ENCODE peak calls at places on chromosomes 5 and 9, in four cellular contexts. P is Peyer's patch, Q is heart left ventricle, T is esophagus squamous epithelium. M is an unnamed sample.

GRCh38 chr5:15510092-15510491 is 10.1 kb downstream of the FBXL7 start:
- DNase-seq in P (no peak), Q (no peak), T (no peak), M (no peak)

GRCh38 chr9:84667571-84668203 is 1.8 kb upstream of the NTRK2 start:
- DNase-seq in P (no peak), Q (no peak), T (no peak), M (no peak)

GRCh38 chr5:108670591-108671335 is 76.9 kb upstream of the FER start:
- DNase-seq in P (no peak), Q (no peak), T (no peak), M (no peak)

GRCh38 chr9:10003047-10003446 is 609.8 kb downstream of the PTPRD start:
- DNase-seq in P (no peak), Q (no peak), T (no peak), M (no peak)

GRCh38 chr5:115398726-115399125 is 102.3 kb upstream of the CCDC112 start:
- DNase-seq in P (no peak), Q (no peak), T (no peak), M (no peak)

GRCh38 chr5:78899922-78900362 is 85.2 kb downstream of the ARSB start:
- DNase-seq in P (peak; percentile 60), Q (no peak), T (no peak), M (no peak)

GRCh38 chr5:78544531-78545200 is 103.9 kb downstream of the LHFPL2 start:
- DNase-seq in P (no peak), Q (no peak), T (no peak), M (no peak)

GRCh38 chr9:89872913-89873707 is 268.3 kb downstream of the GADD45G start:
- DNase-seq in P (peak; percentile 35), Q (peak; percentile 57), T (no peak), M (no peak)

GRCh38 chr5:177043114-177043513 is 20.6 kb downstream of the ZNF346 start:
- DNase-seq in P (no peak), Q (no peak), T (no peak), M (no peak)

GRCh38 chr5:123156577-123157296 is 67.7 kb downstream of the PRDM6 start:
- DNase-seq in P (no peak), Q (no peak), T (no peak), M (no peak)

GRCh38 chr5:163867738-163868137 is 362.3 kb downstream of the MAT2B start:
- DNase-seq in P (no peak), Q (no peak), T (no peak), M (no peak)

GRCh38 chr9:92176068-92176799 is 61.0 kb upstream of the SPTLC1 start:
- DNase-seq in P (no peak), Q (no peak), T (no peak), M (no peak)

GRCh38 chr9:98175013-98175679 is 17.3 kb downstream of the CORO2A start:
- DNase-seq in P (peak; percentile 39), Q (no peak), T (no peak), M (no peak)

GRCh38 chr9:77575785-77576184 is 72.3 kb downstream of the GNA14 start:
- DNase-seq in P (no peak), Q (no peak), T (no peak), M (no peak)

GRCh38 chr9:110932883-110933282 is 105.4 kb downstream of the LPAR1 start:
- DNase-seq in P (no peak), Q (no peak), T (no peak), M (no peak)

GRCh38 chr5:149406203-149406978 is 27.3 kb upstream of the IL17B start:
- DNase-seq in P (peak; percentile 72), Q (peak; percentile 84), T (no peak), M (no peak)

GRCh38 chr5:168356592-168356991 is 65.1 kb downstream of the WWC1 start:
- DNase-seq in P (no peak), Q (no peak), T (no peak), M (no peak)

GRCh38 chr9:93533863-93534262 is 42.5 kb upstream of the PHF2 start:
- DNase-seq in P (no peak), Q (no peak), T (no peak), M (no peak)

GRCh38 chr5:170366276-170366675 is 22.9 kb downstream of the KCNMB1 start:
- DNase-seq in P (no peak), Q (no peak), T (no peak), M (no peak)

GRCh38 chr5:40477856-40478546 is 201.7 kb upstream of the PTGER4 start:
- DNase-seq in P (no peak), Q (no peak), T (no peak), M (no peak)

GRCh38 chr5:138724470-138725146 is 28.6 kb upstream of the CTNNA1 start:
- DNase-seq in P (no peak), Q (no peak), T (no peak), M (no peak)

GRCh38 chr5:138109463-138110265 is 25.8 kb downstream of the WNT8A start:
- DNase-seq in P (no peak), Q (no peak), T (no peak), M (no peak)

GRCh38 chr5:57858905-57859304 is 376.3 kb upstream of the ACTBL2 start:
- DNase-seq in P (no peak), Q (no peak), T (no peak), M (no peak)

GRCh38 chr9:113289091-113289490 is 13.6 kb downstream of the PRPF4 start:
- DNase-seq in P (peak; percentile 75), Q (no peak), T (no peak), M (no peak)

DNA sequence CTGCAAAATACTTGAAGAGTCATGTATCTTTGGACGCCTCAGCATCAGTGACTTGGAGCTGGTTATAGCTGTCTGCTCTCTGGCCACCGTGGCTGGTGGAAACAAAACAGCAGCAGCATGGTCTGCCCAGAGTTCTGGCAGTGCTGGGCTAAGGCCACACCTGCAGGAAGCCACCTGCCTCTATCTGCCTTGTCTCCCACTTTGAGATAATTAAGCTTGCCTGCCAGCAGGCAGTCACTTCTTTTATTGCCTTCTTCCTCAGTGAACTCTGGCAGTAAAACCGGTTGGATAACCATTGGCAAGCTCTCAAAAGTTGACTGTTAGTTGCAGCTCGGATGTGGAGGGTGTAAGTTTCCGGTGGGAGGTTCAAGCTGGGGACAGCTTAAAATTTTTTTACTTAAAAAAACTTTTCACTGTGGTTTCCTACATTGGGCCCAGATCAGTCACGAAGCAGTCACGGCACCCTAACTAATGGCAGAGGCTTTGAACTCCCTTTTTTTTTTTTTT is 4.9 kb downstream of the SMIM3 start:
- DNase-seq in P (peak; percentile 85), Q (peak; percentile 69), T (no peak), M (no peak)
- H3K4me3 ChIP-seq in P (no peak overlapping the region), Q (peak overlapping the region; percentile 19), T (no peak overlapping the region), M (peak overlapping the region; percentile 46)

GRCh38 chr5:124605516-124605915 is 140.9 kb downstream of the ZNF608 start:
- DNase-seq in P (no peak), Q (no peak), T (no peak), M (no peak)
- H3K36me3 ChIP-seq in P (no peaks in the 10 kb centered on the region), Q (no peaks in the 10 kb centered on the region), T (no peaks in the 10 kb centered on the region), M (no peaks in the 10 kb centered on the region)

GRCh38 chr9:124972241-124972770 is 31.4 kb upstream of the GOLGA1 start:
- DNase-seq in P (no peak), Q (no peak), T (no peak), M (no peak)
- H3K4me1 ChIP-seq in P (no peaks in the 10 kb centered on the region), Q (no peaks in the 10 kb centered on the region), T (no peaks in the 10 kb centered on the region), M (no peaks in the 10 kb centered on the region)

GRCh38 chr5:113607361-113607760 is 93.9 kb downstream of the YTHDC2 start:
- DNase-seq in P (no peak), Q (no peak), T (no peak), M (no peak)

GRCh38 chr5:113614191-113614590 is 100.7 kb downstream of the YTHDC2 start:
- DNase-seq in P (no peak), Q (no peak), T (no peak), M (no peak)

GRCh38 chr5:113615708-113616107 is 102.2 kb downstream of the YTHDC2 start:
- DNase-seq in P (no peak), Q (no peak), T (no peak), M (no peak)

GRCh38 chr5:113608113-113608551 is 94.6 kb downstream of the YTHDC2 start:
- DNase-seq in P (no peak), Q (no peak), T (no peak), M (no peak)

GRCh38 chr5:113612060-113612496 is 98.6 kb downstream of the YTHDC2 start:
- DNase-seq in P (no peak), Q (no peak), T (no peak), M (peak; percentile 40)
- H3K4me3 ChIP-seq in P (no peak overlapping the region), Q (no peak overlapping the region), T (no peak overlapping the region), M (no peak overlapping the region)

GRCh38 chr9:5872496-5872895 is 18.2 kb upstream of the MLANA start:
- DNase-seq in P (no peak), Q (no peak), T (no peak), M (no peak)
- H3K36me3 ChIP-seq in P (no peaks in the 10 kb centered on the region), Q (no peaks in the 10 kb centered on the region), T (no peaks in the 10 kb centered on the region), M (no peaks in the 10 kb centered on the region)

DNA sequence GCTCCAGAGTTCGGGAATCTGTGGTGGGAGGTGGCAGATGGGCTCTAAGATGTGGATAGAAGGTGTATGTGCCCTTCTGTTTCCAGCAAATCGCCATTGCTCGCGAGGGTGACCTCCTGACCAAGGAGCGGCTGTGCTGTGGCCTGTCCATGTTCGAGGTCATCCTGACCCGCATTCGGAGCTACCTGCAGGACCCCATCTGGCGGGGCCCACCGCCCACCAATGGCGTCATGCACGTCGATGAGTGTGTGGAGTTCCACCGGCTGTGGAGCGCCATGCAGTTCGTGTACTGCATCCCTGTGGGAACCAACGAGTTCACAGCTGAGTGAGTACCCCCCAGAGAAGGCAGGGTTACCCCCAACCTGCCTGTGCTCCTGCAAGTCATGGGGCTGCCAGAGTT is 70.9 kb upstream of the NIPAL4 start:
- DNase-seq in P (no peak), Q (no peak), T (no peak), M (no peak)
- H3K4me1 ChIP-seq in P (no peaks in the 10 kb centered on the region), Q (peaks cover 23% of the 10 kb centered on the region), T (peaks cover 21% of the 10 kb centered on the region), M (peaks cover 6% of the 10 kb centered on the region)

DNA sequence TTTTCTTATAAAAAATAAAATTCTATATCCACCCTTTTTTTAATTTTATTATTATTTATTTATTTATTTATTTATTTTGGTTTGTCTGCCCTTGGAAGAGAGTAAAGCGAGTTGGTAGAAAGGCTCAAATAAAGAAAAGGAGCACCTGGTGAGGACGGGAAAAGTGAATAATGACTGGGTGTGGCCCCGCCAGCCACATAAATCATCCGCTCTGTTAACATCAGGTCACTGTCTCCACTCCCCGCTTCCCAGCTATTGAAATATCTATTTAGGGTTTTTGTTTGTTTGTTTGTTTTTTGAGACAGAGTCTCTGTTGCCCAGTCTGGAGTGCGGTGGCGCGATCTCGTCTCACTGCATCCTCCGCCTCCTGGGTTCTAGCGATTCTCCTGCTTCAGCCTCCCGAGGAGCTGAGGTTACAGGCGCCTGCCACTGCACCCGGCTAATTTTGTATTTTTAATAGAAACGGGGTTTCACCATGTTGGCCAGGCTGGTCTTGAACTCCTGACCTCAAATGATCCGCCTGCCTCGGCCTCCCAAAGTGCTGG is 844 bp downstream of the POLR3G start:
- DNase-seq in P (no peak), Q (no peak), T (no peak), M (no peak)
- H3K4me3 ChIP-seq in P (no peak overlapping the region), Q (peak overlapping the region; percentile 83), T (no peak overlapping the region), M (no peak overlapping the region)

GRCh38 chr9:131523451-131524435 is 7.3 kb downstream of the UCK1 start:
- DNase-seq in P (no peak), Q (no peak), T (no peak), M (no peak)
- H3K36me3 ChIP-seq in P (no peaks in the 10 kb centered on the region), Q (peaks cover 100% of the 10 kb centered on the region), T (peaks cover 21% of the 10 kb centered on the region), M (peaks cover 100% of the 10 kb centered on the region)